ENCODE peak calls at places on chromosomes 16 and 17, in eight cellular contexts. R is heart left ventricle, N is RWPE1, J is AG04449, S is dorsolateral prefrontal cortex, F is GM23338, K is body of pancreas, Y is suprapubic skin. M is an unnamed sample.

GRCh38 chr16:56713794-56714193 is 16.1 kb upstream of the NUP93 start:
- DNase-seq in R (no peak), N (no peak), J (no peak), S (no peak), F (no peak), K (no peak), Y (no peak), M (no peak)

GRCh38 chr17:12549499-12549901 is 116.2 kb upstream of the MYOCD start:
- DNase-seq in R (no peak), N (no peak), J (peak; percentile 72), S (no peak), F (no peak), K (no peak), Y (no peak), M (no peak)

GRCh38 chr17:78307887-78308633 is 51.8 kb downstream of the SOCS3 start:
- DNase-seq in R (no peak), N (no peak), J (no peak), S (no peak), F (peak; percentile 62), K (peak; percentile 69), Y (no peak), M (no peak)

GRCh38 chr16:48295493-48296281 is 48.3 kb upstream of the ABCC11 start:
- DNase-seq in R (no peak), N (peak; percentile 70), J (no peak), S (no peak), F (no peak), K (peak; percentile 65), Y (no peak), M (no peak)

GRCh38 chr16:57113042-57113453 is 20.7 kb downstream of the CPNE2 start:
- DNase-seq in R (no peak), N (no peak), J (no peak), S (no peak), F (no peak), K (no peak), Y (no peak), M (no peak)

GRCh38 chr16:19831678-19832077 is 53.0 kb downstream of the GPRC5B start:
- DNase-seq in R (no peak), N (peak; percentile 9), J (peak; percentile 41), S (no peak), F (no peak), K (no peak), Y (no peak), M (no peak)

GRCh38 chr16:58339452-58339938 is 44.7 kb upstream of the PRSS54 start:
- DNase-seq in R (no peak), N (no peak), J (no peak), S (no peak), F (peak; percentile 81), K (no peak), Y (no peak), M (no peak)

GRCh38 chr17:13311301-13311700 is 290.4 kb downstream of the HS3ST3A1 start:
- DNase-seq in R (no peak), N (no peak), J (peak; percentile 87), S (no peak), F (no peak), K (no peak), Y (no peak), M (no peak)

GRCh38 chr16:20763461-20764232 is at the start of gene ACSM3:
- DNase-seq in R (no peak), N (peak; percentile 68), J (no peak), S (no peak), F (peak; percentile 92), K (peak; percentile 95), Y (no peak), M (peak; percentile 68)

GRCh38 chr17:44536090-44536960 is 21.0 kb upstream of the FZD2 start:
- DNase-seq in R (no peak), N (no peak), J (no peak), S (no peak), F (peak; percentile 17), K (peak; percentile 31), Y (no peak), M (no peak)

GRCh38 chr17:70017941-70018340 is 57.1 kb upstream of the KCNJ16 start:
- DNase-seq in R (no peak), N (no peak), J (no peak), S (no peak), F (no peak), K (no peak), Y (no peak), M (no peak)

GRCh38 chr16:1363501-1364041 is 11.8 kb downstream of the GNPTG start:
- DNase-seq in R (peak; percentile 80), N (peak; percentile 62), J (no peak), S (no peak), F (peak; percentile 79), K (peak; percentile 63), Y (no peak), M (no peak)

GRCh38 chr16:27813591-27813990 is 249.9 kb downstream of the GSG1L start:
- DNase-seq in R (no peak), N (no peak), J (no peak), S (no peak), F (no peak), K (no peak), Y (peak; percentile 28), M (no peak)
- TF ChIP-seq CTCF in R (no peak), N (no peak), J (no peak), S (no peak), F (no peak), K (no peak), Y (no peak), M (no peak)

DNA sequence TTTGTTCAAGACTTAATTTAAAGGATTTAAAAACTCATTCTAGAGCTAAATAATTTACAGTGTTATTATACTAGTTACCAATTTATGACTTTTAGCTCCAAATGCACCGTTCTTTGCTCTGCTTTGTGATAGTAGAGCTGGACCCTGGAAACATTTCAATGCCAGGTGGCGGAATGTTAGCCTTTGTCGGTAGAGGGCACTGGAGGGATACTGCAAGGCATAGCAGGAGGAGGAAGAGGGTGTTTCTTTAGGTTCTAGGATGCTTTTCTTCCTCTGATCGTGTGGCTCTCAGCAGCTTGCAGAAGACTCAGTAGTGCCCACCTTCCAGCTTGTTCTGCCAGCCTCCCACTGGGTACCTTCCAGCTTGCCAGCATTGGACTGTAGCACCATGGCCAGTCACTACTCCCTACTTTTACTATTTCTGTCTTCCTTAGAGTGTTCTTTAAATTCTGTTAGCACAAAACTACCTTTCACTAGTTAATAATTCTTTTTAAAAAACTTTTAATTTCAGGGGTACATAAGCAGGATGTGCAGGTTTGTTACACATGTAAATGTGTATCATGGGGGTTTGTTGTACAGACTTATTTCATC is 325.3 kb downstream of the UTP18 start:
- DNase-seq in R (no peak), N (peak; percentile 5), J (no peak), S (no peak), F (peak; percentile 76), K (peak; percentile 3), Y (no peak), M (no peak)
- TF ChIP-seq CTCF in R (peak; percentile 30), N (peak; percentile 56), J (no peak), S (no peak), F (peak; percentile 91), K (peak; percentile 31), Y (no peak), M (peak; percentile 70)

DNA sequence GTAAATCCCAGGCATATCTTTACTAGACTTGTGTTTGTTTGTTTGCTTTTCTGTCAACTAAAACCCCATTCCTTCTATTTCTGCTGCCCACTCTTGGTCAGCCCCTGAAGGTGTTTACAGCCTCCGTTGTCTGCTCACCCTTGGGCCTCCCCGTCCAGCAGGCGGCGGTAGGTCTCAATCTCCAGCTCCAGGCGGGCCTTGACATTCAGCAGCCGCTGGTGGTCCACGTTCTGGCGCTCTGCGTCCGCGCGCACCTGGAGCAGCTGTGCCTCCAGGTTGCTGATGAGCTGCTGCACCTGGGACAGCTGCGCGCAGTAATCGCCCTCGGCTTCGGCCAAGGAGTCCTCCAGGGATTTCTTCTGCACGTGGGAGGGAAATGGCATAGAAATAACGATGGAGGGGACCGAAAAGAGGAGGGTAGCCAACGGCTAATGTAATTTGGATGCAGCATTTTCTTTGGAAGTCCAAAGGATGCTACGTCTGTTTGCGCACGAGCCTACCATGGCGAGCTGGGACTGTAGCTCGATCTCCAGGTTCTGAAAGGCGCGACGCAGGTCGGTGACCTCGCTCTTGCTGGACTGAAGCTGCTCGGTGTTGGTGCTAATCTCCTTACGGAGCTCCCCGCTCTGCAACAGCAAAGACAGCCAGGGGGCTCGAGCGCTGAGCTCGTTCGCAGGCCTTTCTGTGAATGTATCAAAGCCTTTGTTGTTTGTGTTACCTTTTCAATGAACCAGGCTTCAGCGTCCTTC is 3.9 kb downstream of the KRT12 start:
- DNase-seq in R (no peak), N (no peak), J (no peak), S (no peak), F (peak; percentile 96), K (no peak), Y (no peak), M (no peak)
- TF ChIP-seq CTCF in R (no peak), N (no peak), J (peak; percentile 21), S (no peak), F (peak; percentile 91), K (no peak), Y (no peak), M (peak; percentile 56)

GRCh38 chr17:3905017-3905486 is 11.2 kb downstream of the P2RX1 start:
- DNase-seq in R (no peak), N (no peak), J (no peak), S (no peak), F (no peak), K (peak; percentile 93), Y (no peak), M (no peak)

GRCh38 chr17:3909257-3909656 is 7.0 kb downstream of the P2RX1 start:
- DNase-seq in R (no peak), N (no peak), J (no peak), S (no peak), F (no peak), K (no peak), Y (no peak), M (no peak)

GRCh38 chr17:3910420-3911270 is 5.6 kb downstream of the P2RX1 start:
- DNase-seq in R (no peak), N (no peak), J (no peak), S (no peak), F (no peak), K (no peak), Y (no peak), M (no peak)

GRCh38 chr17:3906881-3907280 is 9.4 kb downstream of the P2RX1 start:
- DNase-seq in R (no peak), N (no peak), J (no peak), S (no peak), F (no peak), K (no peak), Y (no peak), M (no peak)

GRCh38 chr17:3907483-3908216 is 8.6 kb downstream of the P2RX1 start:
- DNase-seq in R (no peak), N (no peak), J (no peak), S (no peak), F (no peak), K (no peak), Y (no peak), M (no peak)
- TF ChIP-seq CTCF in R (peak; percentile 5), N (no peak), J (peak; percentile 14), S (no peak), F (peak; percentile 90), K (peak; percentile 59), Y (no peak), M (no peak)

GRCh38 chr17:28473542-28473941 is at the start of gene SLC13A2:
- DNase-seq in R (no peak), N (no peak), J (no peak), S (no peak), F (no peak), K (peak; percentile 13), Y (no peak), M (no peak)
- TF ChIP-seq CTCF in R (no peak), N (no peak), J (no peak), S (no peak), F (no peak), K (peak; percentile 17), Y (no peak), M (no peak)

GRCh38 chr17:21288581-21289017 is 4.1 kb downstream of the MAP2K3 start:
- DNase-seq in R (no peak), N (no peak), J (no peak), S (no peak), F (no peak), K (peak; percentile 44), Y (peak; percentile 64), M (no peak)
- TF ChIP-seq CTCF in R (no peak), N (no peak), J (no peak), S (no peak), F (peak; percentile 16), K (no peak), Y (no peak), M (no peak)